ENCODE peak calls at places on chromosomes 13 and 19, in eight cellular contexts. K, H, A, R, P, U, O and N are unnamed samples.

GRCh38 chr13:53513199-53513598 is 484.6 kb downstream of the OLFM4 start:
- ATAC-seq in R (no peak), P (peak; percentile 56), U (no peak), O (no peak), A (no peak), H (no peak), K (peak; percentile 29), N (no peak)

GRCh38 chr19:9916719-9917118 is 19.6 kb downstream of the OLFM2 start:
- ATAC-seq in A (no peak), U (no peak), H (no peak), P (no peak), O (no peak), R (no peak), K (no peak), N (no peak)

GRCh38 chr19:51107406-51108065 is 673 bp downstream of the CTU1 start:
- ATAC-seq in K (peak; percentile 18), U (peak; percentile 23), R (peak; percentile 15), P (no peak), O (no peak), H (no peak), A (peak; percentile 2), N (no peak)

GRCh38 chr13:19957320-19958118 is 1.0 kb upstream of the ZMYM2 start:
- ATAC-seq in P (peak; percentile 6), U (peak; percentile 16), A (peak; percentile 14), O (peak; percentile 54), H (peak; percentile 35), R (peak; percentile 5), K (peak; percentile 31), N (peak; percentile 15)

GRCh38 chr13:46113596-46113995 is 8.8 kb upstream of the CPB2 start:
- ATAC-seq in U (no peak), P (no peak), K (no peak), O (no peak), H (no peak), A (no peak), R (no peak), N (no peak)

GRCh38 chr13:62431852-62432251 is 1016.2 kb upstream of the PCDH20 start:
- ATAC-seq in H (no peak), R (no peak), A (no peak), P (no peak), K (no peak), U (no peak), O (no peak), N (no peak)

GRCh38 chr13:106340249-106340648 is 195.2 kb downstream of the EFNB2 start:
- ATAC-seq in A (no peak), R (no peak), O (no peak), K (no peak), U (no peak), P (no peak), H (no peak), N (no peak)

GRCh38 chr19:42576241-42576640 is 18.5 kb downstream of the CEACAM8 start:
- ATAC-seq in O (no peak), R (no peak), P (no peak), U (no peak), H (no peak), K (no peak), A (no peak), N (no peak)

GRCh38 chr19:5292453-5292842 is 48.2 kb downstream of the PTPRS start:
- ATAC-seq in K (peak; percentile 16), O (no peak), H (peak; percentile 19), P (peak; percentile 55), A (peak; percentile 67), R (no peak), U (peak; percentile 41), N (no peak)

GRCh38 chr13:108306768-108307332 is 37.3 kb downstream of the TNFSF13B start:
- ATAC-seq in P (no peak), U (no peak), A (no peak), K (no peak), O (peak; percentile 48), R (no peak), H (peak; percentile 76), N (no peak)

GRCh38 chr19:49710372-49710951 is 19.5 kb downstream of the CPT1C start:
- ATAC-seq in P (no peak), A (no peak), U (no peak), O (no peak), K (no peak), H (no peak), R (no peak), N (no peak)

GRCh38 chr19:1189419-1189818 is 15.4 kb upstream of the SBNO2 start:
- ATAC-seq in R (peak; percentile 86), O (no peak), K (no peak), P (no peak), U (peak; percentile 81), A (no peak), H (peak; percentile 75), N (peak; percentile 71)

GRCh38 chr19:38617764-38618589 is at the start of gene MAP4K1:
- ATAC-seq in R (peak; percentile 77), H (peak; percentile 65), A (peak; percentile 21), P (peak; percentile 5), K (peak; percentile 14), U (peak; percentile 60), O (peak; percentile 16), N (peak; percentile 77)

GRCh38 chr19:7280940-7281666 is 13.1 kb downstream of the INSR start:
- ATAC-seq in R (no peak), K (no peak), O (no peak), H (no peak), A (no peak), P (no peak), U (no peak), N (no peak)

GRCh38 chr19:10430505-10431253 is 10.3 kb downstream of the PDE4A start:
- ATAC-seq in R (no peak), K (peak; percentile 17), A (peak; percentile 69), P (peak; percentile 74), O (peak; percentile 62), H (no peak), U (no peak), N (no peak)

GRCh38 chr13:49777746-49778614 is 14.5 kb downstream of the KPNA3 start:
- ATAC-seq in P (no peak), O (no peak), H (peak; percentile 52), R (no peak), A (peak; percentile 50), K (no peak), U (no peak), N (no peak)

GRCh38 chr13:76871332-76871945 is 14.8 kb downstream of the KCTD12 start:
- ATAC-seq in K (no peak), R (no peak), P (no peak), A (no peak), U (no peak), H (no peak), O (no peak), N (no peak)